ENCODE peak calls at places on chromosomes 1 and 21, in six cellular contexts. I, T, R, F, M and P are unnamed samples.

GRCh38 chr1:34052565-34052964 is 112.5 kb downstream of the CSMD2 start:
- DNase-seq in M (no peak), T (no peak), R (no peak), F (no peak), I (no peak), P (no peak)

GRCh38 chr1:214234635-214235025 is 46.3 kb upstream of the SMYD2 start:
- DNase-seq in F (no peak), I (no peak), M (peak; percentile 18), T (no peak), R (no peak), P (no peak)

GRCh38 chr21:42472521-42472920 is 23.5 kb downstream of the RSPH1 start:
- DNase-seq in M (no peak), I (no peak), T (no peak), F (no peak), R (no peak), P (no peak)

GRCh38 chr1:53732409-53732808 is 6.6 kb downstream of the GLIS1 start:
- DNase-seq in I (no peak), F (no peak), R (no peak), T (no peak), M (peak; percentile 15), P (peak; percentile 25)

GRCh38 chr1:24540906-24541710 is 14.8 kb upstream of the NCMAP start:
- DNase-seq in T (no peak), F (no peak), M (peak; percentile 82), R (peak; percentile 16), I (peak; percentile 56), P (peak; percentile 31)

GRCh38 chr1:234980657-234981396 is 147.8 kb downstream of the TOMM20 start:
- DNase-seq in I (peak; percentile 91), M (peak; percentile 98), R (peak; percentile 4), T (no peak), F (peak; percentile 53), P (peak; percentile 94)

GRCh38 chr1:98669355-98670296 is 8.1 kb downstream of the SNX7 start:
- DNase-seq in R (no peak), M (no peak), T (no peak), I (no peak), F (no peak), P (peak; percentile 63)

GRCh38 chr1:228978486-228979324 is 243.4 kb downstream of the RHOU start:
- DNase-seq in M (peak; percentile 60), R (no peak), I (no peak), T (no peak), F (no peak), P (peak; percentile 66)

GRCh38 chr1:168491527-168492164 is 52.2 kb downstream of the XCL2 start:
- DNase-seq in I (no peak), R (no peak), M (no peak), T (no peak), F (no peak), P (no peak)

GRCh38 chr1:68178821-68179490 is 53.4 kb downstream of the WLS start:
- DNase-seq in I (peak; percentile 76), F (no peak), T (no peak), R (peak; percentile 81), M (no peak), P (no peak)

GRCh38 chr1:93615201-93616150 is 66.2 kb downstream of the BCAR3 start:
- DNase-seq in M (peak; percentile 48), T (no peak), F (no peak), I (peak; percentile 78), R (no peak), P (peak; percentile 89)

GRCh38 chr1:213659580-213660547 is 327.9 kb upstream of the PROX1 start:
- DNase-seq in I (no peak), R (no peak), F (no peak), T (no peak), M (no peak), P (no peak)

GRCh38 chr1:43711524-43712386 is 4.4 kb downstream of the ST3GAL3 start:
- DNase-seq in R (peak; percentile 33), M (peak; percentile 80), F (no peak), T (peak; percentile 36), I (peak; percentile 79), P (no peak)

GRCh38 chr1:167935252-167936067 is 1.0 kb upstream of the DCAF6 start:
- DNase-seq in T (no peak), M (peak; percentile 49), F (peak; percentile 62), I (peak; percentile 53), R (peak; percentile 55), P (peak; percentile 90)

GRCh38 chr1:223010552-223011229 is 132.4 kb downstream of the TLR5 start:
- DNase-seq in I (no peak), T (no peak), R (no peak), M (peak; percentile 17), F (no peak), P (peak; percentile 10)

GRCh38 chr1:57719274-57719673 is 295.4 kb upstream of the DAB1 start:
- DNase-seq in F (no peak), R (no peak), I (no peak), M (no peak), T (no peak), P (no peak)

GRCh38 chr1:6077506-6077905 is 31.8 kb downstream of the KCNAB2 start:
- DNase-seq in R (no peak), T (no peak), M (no peak), F (no peak), I (no peak), P (no peak)

GRCh38 chr1:18580087-18580486 is 50.6 kb upstream of the PAX7 start:
- DNase-seq in F (no peak), I (no peak), R (no peak), T (no peak), M (no peak), P (no peak)

GRCh38 chr1:223752721-223753515 is 40.6 kb downstream of the CAPN2 start:
- DNase-seq in T (no peak), F (no peak), R (no peak), M (no peak), I (no peak), P (peak; percentile 77)

GRCh38 chr1:180278791-180279432 is 48.8 kb downstream of the LHX4 start:
- DNase-seq in M (no peak), R (no peak), F (no peak), I (no peak), T (no peak), P (no peak)

GRCh38 chr1:31435471-31436409 is 22.7 kb downstream of the SERINC2 start:
- DNase-seq in I (no peak), T (no peak), R (no peak), M (no peak), F (no peak), P (no peak)

GRCh38 chr1:173164686-173165085 is 42.4 kb downstream of the TNFSF4 start:
- DNase-seq in R (no peak), F (no peak), I (no peak), M (no peak), T (no peak), P (no peak)

GRCh38 chr1:151596166-151596933 is 15.5 kb upstream of the SNX27 start:
- DNase-seq in T (peak; percentile 63), R (no peak), F (no peak), M (no peak), I (peak; percentile 61), P (no peak)

GRCh38 chr1:116224561-116224960 is 113.4 kb downstream of the MAB21L3 start:
- DNase-seq in T (no peak), F (peak; percentile 35), I (no peak), M (no peak), R (no peak), P (no peak)

GRCh38 chr1:162107911-162108310 is 38.4 kb downstream of the NOS1AP start:
- DNase-seq in F (no peak), R (no peak), T (no peak), M (no peak), I (no peak), P (no peak)

GRCh38 chr1:54407957-54408700 is 1.9 kb upstream of the SSBP3 start:
- DNase-seq in T (peak; percentile 28), F (no peak), M (peak; percentile 80), R (peak; percentile 10), I (peak; percentile 90), P (peak; percentile 99)

GRCh38 chr1:40078512-40079333 is 18.3 kb downstream of the PPT1 start:
- DNase-seq in I (peak; percentile 55), F (peak; percentile 70), M (peak; percentile 50), T (no peak), R (peak; percentile 52), P (peak; percentile 47)

GRCh38 chr1:204102719-204103118 is 29.8 kb downstream of the SOX13 start:
- DNase-seq in T (peak; percentile 36), M (no peak), I (peak; percentile 63), R (peak; percentile 23), F (no peak), P (peak; percentile 49)
- H3K4me2 ChIP-seq in T (peak overlapping the region; percentile 61), M (no peak overlapping the region), I (peak overlapping the region; percentile 72), R (no peak overlapping the region), F (no peak overlapping the region), P (peak overlapping the region; percentile 29)

DNA sequence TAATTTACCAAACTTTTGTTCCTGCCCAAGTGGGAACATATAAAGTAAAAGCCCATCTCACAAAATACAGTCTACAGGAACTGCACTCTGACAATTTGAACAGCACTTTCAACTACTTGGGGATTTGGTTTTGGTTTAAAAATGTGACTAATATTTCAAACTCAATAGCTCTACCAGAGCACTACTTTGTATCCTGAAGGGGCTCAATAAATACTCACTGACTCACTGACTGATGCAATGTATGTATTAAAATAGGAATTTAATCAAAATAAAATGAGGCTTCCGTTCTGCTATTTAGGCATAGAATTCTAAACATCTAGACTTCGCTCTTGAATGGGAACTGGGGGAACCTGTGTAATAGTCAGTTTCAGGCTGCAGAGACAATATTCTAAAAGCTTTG is 21.9 kb downstream of the EFCAB14 start:
- DNase-seq in T (no peak), F (no peak), I (no peak), M (no peak), R (no peak), P (no peak)
- H3K36me3 ChIP-seq in T (peaks cover 21% of the 10 kb centered on the region), F (peaks cover 85% of the 10 kb centered on the region), I (peaks cover 12% of the 10 kb centered on the region), M (no peaks in the 10 kb centered on the region), R (peaks cover 8% of the 10 kb centered on the region), P (peaks cover 13% of the 10 kb centered on the region)

GRCh38 chr1:177334276-177334675 is 163.5 kb downstream of the BRINP2 start:
- DNase-seq in I (no peak), M (no peak), F (no peak), T (no peak), R (no peak), P (no peak)

GRCh38 chr1:177338376-177338775 is 167.6 kb downstream of the BRINP2 start:
- DNase-seq in T (no peak), M (no peak), R (no peak), I (no peak), F (no peak), P (no peak)

GRCh38 chr1:177340601-177341067 is 169.9 kb downstream of the BRINP2 start:
- DNase-seq in R (no peak), F (no peak), M (no peak), T (no peak), I (no peak), P (no peak)

GRCh38 chr1:177329871-177330270 is 159.1 kb downstream of the BRINP2 start:
- DNase-seq in M (no peak), F (no peak), I (no peak), T (no peak), R (no peak), P (no peak)

GRCh38 chr1:177334856-177335255 is 164.1 kb downstream of the BRINP2 start:
- DNase-seq in T (no peak), F (no peak), I (no peak), R (no peak), M (no peak), P (no peak)
- H3K27ac ChIP-seq in T (no peak overlapping the region), F (no peak overlapping the region), I (no peak overlapping the region), R (no peak overlapping the region), M (no peak overlapping the region), P (no peak overlapping the region)

DNA sequence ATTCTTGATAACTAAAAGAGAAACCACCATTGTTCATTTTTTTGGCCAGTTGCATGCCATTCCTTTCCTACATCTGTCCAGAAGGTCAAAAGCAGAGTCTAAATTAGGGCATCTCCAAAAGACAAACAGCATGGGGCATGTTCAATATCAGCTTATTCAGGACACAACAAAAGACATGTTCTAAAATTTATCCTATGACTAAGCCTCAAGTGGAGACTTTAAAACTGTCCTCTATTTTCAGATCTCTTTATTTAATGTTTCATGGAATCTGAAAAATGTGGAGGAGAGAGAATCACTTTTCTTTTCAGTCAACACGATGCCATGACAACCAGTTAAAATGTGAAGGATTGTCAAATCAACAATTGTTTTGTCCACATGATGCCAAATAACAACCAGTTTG is 303.4 kb upstream of the PRMT6 start:
- DNase-seq in I (no peak), R (no peak), T (no peak), F (no peak), M (no peak), P (no peak)
- H3K4me2 ChIP-seq in I (no peak overlapping the region), R (no peak overlapping the region), T (no peak overlapping the region), F (no peak overlapping the region), M (no peak overlapping the region), P (no peak overlapping the region)